ENCODE peak calls at places on chromosomes 2 and 18, in six cellular contexts. M is A549, T is lower lobe of right lung, B is stomach, Y is ascending aorta, S is AG10803. Z is an unnamed sample.

GRCh38 chr2:43021791-43022500 is 204.5 kb downstream of the ZFP36L2 start:
- DNase-seq in B (peak), Y (no peak), T (no peak), M (no peak), S (no peak), Z (peak)

GRCh38 chr2:122535960-122536517 is 780.6 kb downstream of the TSN start:
- DNase-seq in S (no peak), M (no peak), B (no peak), Y (no peak), T (no peak), Z (no peak)

GRCh38 chr2:44642123-44642857 is 280.5 kb downstream of the CAMKMT start:
- DNase-seq in Y (no peak), S (no peak), T (no peak), M (no peak), B (no peak), Z (no peak)

GRCh38 chr2:132424526-132425121 is 8.0 kb downstream of the GPR39 start:
- DNase-seq in M (no peak), S (peak), Y (no peak), T (no peak), B (no peak), Z (no peak)

GRCh38 chr2:37180006-37180639 is 8.3 kb downstream of the SULT6B1 start:
- DNase-seq in Y (no peak), S (peak), B (no peak), T (no peak), M (no peak), Z (no peak)

GRCh38 chr2:1863386-1863785 is 119.1 kb upstream of the PXDN start:
- DNase-seq in M (no peak), Y (peak), B (no peak), T (no peak), S (no peak), Z (no peak)

GRCh38 chr2:224401641-224402342 is at the start of gene FAM124B:
- DNase-seq in Y (peak), S (peak), M (no peak), T (peak), B (peak), Z (peak)

GRCh38 chr2:202072226-202072625 is 829 bp upstream of the KIAA2012 start:
- DNase-seq in M (peak), Y (no peak), T (no peak), S (no peak), B (no peak), Z (no peak)

GRCh38 chr2:66301073-66301766 is 133.7 kb upstream of the MEIS1 start:
- DNase-seq in M (no peak), S (peak), T (no peak), Y (peak), B (no peak), Z (peak)

DNA sequence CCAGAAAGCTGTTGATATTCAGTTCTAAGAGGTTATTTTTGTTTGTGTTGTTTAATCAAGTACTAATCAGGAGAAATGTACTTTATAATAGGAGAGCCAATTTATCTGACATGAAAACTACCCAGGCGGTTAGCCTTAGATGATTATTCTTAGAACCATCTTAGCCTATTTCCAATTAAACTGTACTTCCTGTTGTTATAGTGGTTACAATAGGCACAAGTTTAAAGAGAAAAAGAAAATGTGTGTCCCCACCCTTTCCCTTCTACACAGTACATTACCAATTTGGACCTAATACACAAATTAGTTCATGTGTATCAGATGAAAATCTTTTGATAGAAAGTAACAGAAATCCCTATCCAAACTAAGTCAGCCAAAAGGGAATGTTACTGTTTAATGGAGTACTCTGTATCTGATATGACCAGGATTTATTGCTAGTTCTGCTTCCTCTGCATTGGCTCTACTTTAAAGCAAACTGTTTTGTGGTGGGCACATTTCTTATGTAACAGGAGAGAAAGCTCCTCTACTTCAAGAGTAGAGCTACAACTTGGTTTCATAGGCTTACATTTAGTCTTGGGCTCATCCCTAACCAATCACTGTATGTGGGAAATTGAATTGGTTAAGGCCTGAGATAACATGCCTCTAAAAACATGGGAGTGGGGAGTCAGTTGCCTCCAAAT is 217.9 kb downstream of the UBE2E3 start:
- DNase-seq in S (no peak), B (no peak), Y (no peak), M (no peak), T (no peak), Z (no peak)
- H3K4me3 ChIP-seq in S (no peak), B (no peak), Y (no peak), M (no peak), T (no peak), Z (no peak)

DNA sequence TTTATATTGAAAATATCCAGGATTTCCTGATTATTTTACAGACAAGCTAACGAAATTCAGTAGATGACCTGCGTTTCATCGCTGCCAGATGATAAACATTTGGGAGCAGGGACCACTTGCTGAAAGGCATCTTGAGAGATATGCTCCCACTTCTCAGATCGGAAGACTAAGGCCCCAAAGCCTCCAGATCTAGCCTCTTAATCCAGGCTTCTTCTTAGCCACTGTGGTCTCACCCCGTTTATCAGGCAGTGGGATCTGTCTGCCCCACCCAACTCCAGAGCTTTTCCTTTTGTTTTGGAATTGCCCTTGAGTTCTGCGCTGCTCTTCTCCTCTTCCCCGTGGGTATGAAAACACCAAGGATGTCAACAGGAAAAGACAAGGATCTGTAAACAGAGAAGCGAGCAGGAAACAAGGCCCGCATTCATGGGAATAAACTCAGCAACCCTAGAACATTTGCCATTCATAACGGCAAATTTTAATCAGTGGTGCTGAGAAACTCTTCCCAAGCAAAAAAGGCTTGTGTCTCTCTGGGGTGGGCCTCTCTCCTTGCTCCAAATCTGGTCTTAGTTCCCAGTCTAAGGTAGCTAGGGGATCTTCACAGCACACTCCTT is 21.4 kb downstream of the MYL12B start:
- DNase-seq in T (no peak), S (no peak), M (no peak), B (no peak), Y (no peak), Z (no peak)
- H3K4me3 ChIP-seq in T (peak), S (no peak), M (no peak), B (no peak), Y (no peak), Z (no peak)

DNA sequence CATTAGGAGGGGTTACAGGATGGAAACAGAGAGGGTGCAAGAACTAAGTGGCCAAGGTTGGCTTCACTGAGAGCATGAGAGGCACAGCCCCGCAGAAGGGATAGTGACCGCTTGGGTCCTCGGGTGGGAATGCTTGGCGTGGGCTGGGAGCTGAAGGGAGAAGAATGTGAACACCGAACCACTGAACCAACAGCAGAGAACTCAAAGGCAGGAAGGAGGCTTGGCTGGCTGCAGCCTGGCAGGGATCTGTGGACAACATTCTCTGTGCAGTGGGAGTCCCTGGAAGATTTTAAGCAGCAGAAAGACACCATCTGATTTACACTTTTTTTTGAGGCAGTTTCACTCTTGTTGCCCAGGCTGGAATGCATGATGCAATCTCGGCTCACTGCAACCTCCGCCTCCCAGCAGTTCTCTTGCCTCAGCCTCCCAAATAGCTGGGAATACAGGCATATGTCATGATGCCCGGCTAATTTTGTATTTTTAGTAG is 33.9 kb downstream of the SOWAHC start:
- DNase-seq in S (peak), Y (peak), T (no peak), M (no peak), B (no peak), Z (no peak)
- H3K4me3 ChIP-seq in S (no peak), Y (no peak), T (no peak), M (no peak), B (no peak), Z (no peak)

GRCh38 chr2:8304821-8305766 is 376.8 kb upstream of the ID2 start:
- DNase-seq in Y (peak), M (no peak), B (no peak), S (no peak), T (no peak), Z (no peak)

GRCh38 chr2:8306530-8307351 is 375.1 kb upstream of the ID2 start:
- DNase-seq in T (no peak), Y (peak), S (peak), M (peak), B (no peak), Z (no peak)

GRCh38 chr2:8300905-8301304 is 381.0 kb upstream of the ID2 start:
- DNase-seq in B (no peak), M (no peak), S (no peak), T (no peak), Y (no peak), Z (no peak)

GRCh38 chr2:8300216-8300615 is 381.6 kb upstream of the ID2 start:
- DNase-seq in S (no peak), Y (no peak), T (no peak), B (no peak), M (no peak), Z (no peak)

GRCh38 chr2:8303322-8303832 is 378.5 kb upstream of the ID2 start:
- DNase-seq in B (peak), Y (peak), M (no peak), T (peak), S (no peak), Z (peak)
- H3K4me3 ChIP-seq in B (no peak), Y (no peak), M (no peak), T (no peak), S (no peak), Z (no peak)

GRCh38 chr2:203936535-203936934 is at the start of gene ICOS:
- DNase-seq in S (no peak), T (no peak), M (no peak), Y (no peak), B (no peak), Z (no peak)
- H3K4me3 ChIP-seq in S (no peak), T (peak), M (no peak), Y (no peak), B (peak), Z (no peak)

GRCh38 chr2:70903641-70904340 is 31.9 kb upstream of the ATP6V1B1 start:
- DNase-seq in T (no peak), Y (no peak), B (no peak), M (no peak), S (no peak), Z (no peak)

GRCh38 chr2:70902067-70902442 is 33.6 kb upstream of the ATP6V1B1 start:
- DNase-seq in Y (no peak), S (peak), M (no peak), T (no peak), B (no peak), Z (no peak)

GRCh38 chr2:70903171-70903570 is 32.5 kb upstream of the ATP6V1B1 start:
- DNase-seq in Y (no peak), S (no peak), B (no peak), T (no peak), M (no peak), Z (no peak)

GRCh38 chr2:70901235-70902066 is 34.2 kb upstream of the ATP6V1B1 start:
- DNase-seq in S (peak), T (no peak), B (no peak), M (peak), Y (no peak), Z (no peak)

DNA sequence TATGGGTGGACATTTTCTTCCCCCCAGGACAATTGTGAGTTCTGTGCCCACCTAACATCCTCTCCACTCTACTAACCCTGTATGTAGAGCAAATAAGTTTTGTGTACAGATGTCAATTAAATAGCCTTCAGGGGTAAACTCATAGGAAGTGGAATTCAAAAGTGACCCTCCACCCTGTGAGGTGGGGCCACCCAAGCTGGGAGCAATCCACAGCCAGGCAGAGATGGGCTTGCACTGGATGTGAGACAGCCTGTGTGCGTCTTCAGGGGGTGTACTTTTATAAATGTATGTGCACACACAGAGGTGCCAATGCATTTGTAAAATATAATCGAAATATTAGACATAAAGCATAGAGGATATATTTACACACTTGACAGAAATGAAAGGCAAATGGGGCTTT is 33.1 kb upstream of the ATP6V1B1 start:
- DNase-seq in Y (no peak), M (no peak), B (no peak), S (no peak), T (no peak), Z (no peak)
- H3K4me3 ChIP-seq in Y (no peak), M (no peak), B (no peak), S (no peak), T (no peak), Z (no peak)

DNA sequence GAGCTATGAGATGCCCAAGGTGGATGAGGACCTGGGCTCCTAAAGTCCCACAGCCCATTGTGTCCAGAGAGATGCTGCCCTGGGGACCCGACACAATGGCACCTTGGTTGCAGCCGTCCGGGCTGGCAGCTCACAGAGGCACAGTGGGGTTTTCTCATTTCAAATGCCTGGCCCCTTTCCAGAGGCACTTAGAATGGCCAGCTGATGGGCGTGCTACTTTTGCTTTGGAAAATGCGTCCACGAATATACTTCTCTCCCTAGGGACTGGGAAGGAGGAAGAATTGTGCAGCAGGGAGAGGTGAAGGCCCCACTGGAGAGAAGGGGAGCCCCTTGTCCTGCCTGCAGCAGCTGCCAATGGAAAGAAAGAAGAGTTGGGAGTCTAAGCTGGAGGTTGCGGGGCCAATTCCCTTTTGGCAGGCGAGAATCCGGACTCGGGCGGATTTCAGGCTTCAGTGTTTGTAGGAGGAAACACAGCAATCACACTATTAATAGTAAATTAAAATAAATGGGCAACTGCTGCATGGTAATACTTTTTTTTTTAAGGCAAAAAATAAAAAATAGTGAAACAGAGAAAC is 1.1 kb upstream of the MAL start:
- DNase-seq in Y (no peak), S (no peak), T (no peak), B (no peak), M (no peak), Z (no peak)
- H3K4me3 ChIP-seq in Y (no peak), S (no peak), T (peak), B (peak), M (no peak), Z (peak)